ENCODE peak calls at places on chromosomes 3 and 15, in four cellular contexts. N is AG10803, T is lower leg skin, S is neural crest cell. F is an unnamed sample.

GRCh38 chr3:140436421-140436820 is 241.4 kb upstream of the TRIM42 start:
- DNase-seq in N (no peak), T (peak), S (no peak), F (peak)

GRCh38 chr15:80418892-80419537 is 14.8 kb downstream of the ARNT2 start:
- DNase-seq in N (peak), T (no peak), S (peak), F (no peak)

GRCh38 chr3:169865176-169865800 is 4.4 kb downstream of the LRRC31 start:
- DNase-seq in N (no peak), T (no peak), S (no peak), F (no peak)

GRCh38 chr3:133197619-133198018 is 159.4 kb downstream of the TMEM108 start:
- DNase-seq in N (no peak), T (no peak), S (no peak), F (no peak)

GRCh38 chr3:177195242-177195940 is 1.9 kb downstream of the TBL1XR1 start:
- DNase-seq in N (peak), T (no peak), S (no peak), F (no peak)

GRCh38 chr15:31328425-31328998 is 1.9 kb downstream of the KLF13 start:
- DNase-seq in N (peak), T (no peak), S (no peak), F (no peak)

GRCh38 chr15:29124581-29125381 is 144.8 kb downstream of the NSMCE3 start:
- DNase-seq in N (no peak), T (no peak), S (no peak), F (no peak)

GRCh38 chr15:75857886-75858285 is 14.6 kb downstream of the UBE2Q2 start:
- DNase-seq in N (no peak), T (no peak), S (no peak), F (no peak)

GRCh38 chr15:76012021-76012551 is at the start of gene NRG4:
- DNase-seq in N (peak), T (no peak), S (no peak), F (no peak)

GRCh38 chr3:43152649-43153048 is 46.8 kb upstream of the POMGNT2 start:
- DNase-seq in N (no peak), T (no peak), S (no peak), F (no peak)

GRCh38 chr15:97023131-97023844 is 692.8 kb downstream of the NR2F2 start:
- DNase-seq in N (no peak), T (no peak), S (no peak), F (no peak)

GRCh38 chr3:181966387-181966786 is 254.7 kb downstream of the SOX2 start:
- DNase-seq in N (no peak), T (no peak), S (no peak), F (no peak)

GRCh38 chr3:184295771-184296170 is 3.3 kb upstream of the PSMD2 start:
- DNase-seq in N (no peak), T (no peak), S (no peak), F (no peak)

GRCh38 chr3:93931597-93932229 is 42.0 kb downstream of the PROS1 start:
- DNase-seq in N (no peak), T (no peak), S (no peak), F (no peak)

GRCh38 chr3:172315401-172316091 is 132.7 kb downstream of the GHSR start:
- DNase-seq in N (peak), T (no peak), S (no peak), F (no peak)

GRCh38 chr3:101066776-101067175 is 73.6 kb upstream of the ABI3BP start:
- DNase-seq in N (peak), T (no peak), S (no peak), F (no peak)

GRCh38 chr15:90352109-90352893 is at the start of gene ZNF774:
- DNase-seq in N (peak), T (peak), S (peak), F (peak)

GRCh38 chr15:96340611-96341464 is 10.3 kb downstream of the NR2F2 start:
- DNase-seq in N (peak), T (peak), S (peak), F (no peak)

GRCh38 chr3:43288366-43288765 is 2.0 kb downstream of the SNRK start:
- DNase-seq in N (peak), T (no peak), S (no peak), F (no peak)

GRCh38 chr3:48560648-48561018 is 2.9 kb downstream of the UCN2 start:
- DNase-seq in N (no peak), T (no peak), S (no peak), F (no peak)

GRCh38 chr3:96083610-96084009 is 730.8 kb upstream of the EPHA6 start:
- DNase-seq in N (no peak), T (no peak), S (no peak), F (no peak)

GRCh38 chr15:55823191-55823670 is 80.3 kb upstream of the PRTG start:
- DNase-seq in N (peak), T (no peak), S (no peak), F (no peak)

GRCh38 chr15:38683382-38684242 is 119.0 kb upstream of the RASGRP1 start:
- DNase-seq in N (peak), T (no peak), S (peak), F (no peak)

GRCh38 chr3:64088408-64089136 is 65.3 kb upstream of the PSMD6 start:
- DNase-seq in N (no peak), T (no peak), S (no peak), F (no peak)

GRCh38 chr15:40328176-40328575 is 4.7 kb downstream of the INAFM2 start:
- DNase-seq in N (peak), T (no peak), S (no peak), F (no peak)

GRCh38 chr3:128432301-128432897 is 34.3 kb downstream of the DNAJB8 start:
- DNase-seq in N (no peak), T (no peak), S (no peak), F (no peak)

GRCh38 chr15:101024111-101024695 is 105.0 kb downstream of the LRRK1 start:
- DNase-seq in N (no peak), T (peak), S (no peak), F (peak)

GRCh38 chr3:87127286-87127685 is 99.8 kb upstream of the CHMP2B start:
- DNase-seq in N (peak), T (no peak), S (no peak), F (no peak)

GRCh38 chr3:21292971-21293370 is 458.0 kb downstream of the ZNF385D start:
- DNase-seq in N (no peak), T (no peak), S (no peak), F (no peak)

GRCh38 chr3:21294768-21295167 is 456.2 kb downstream of the ZNF385D start:
- DNase-seq in N (peak), T (no peak), S (no peak), F (no peak)

DNA sequence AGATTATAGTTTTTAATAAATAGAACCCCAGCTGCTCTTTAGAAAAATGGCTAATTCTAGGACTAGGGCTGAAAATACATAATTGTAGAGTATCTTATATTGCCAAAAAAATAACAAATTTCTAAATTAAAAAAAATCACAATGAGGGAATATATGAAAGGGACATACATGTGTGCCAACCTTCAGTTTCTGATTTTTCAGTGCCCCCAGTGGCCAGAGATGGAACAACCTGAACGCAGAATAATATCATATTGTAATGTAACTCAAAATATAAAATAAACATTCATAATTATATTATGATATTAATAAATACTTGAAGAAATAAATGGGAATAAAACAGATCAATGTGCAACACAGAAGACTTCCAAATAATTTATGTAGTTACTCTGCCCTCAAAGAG is 460.5 kb downstream of the ZNF385D start:
- DNase-seq in N (no peak), T (no peak), S (no peak), F (no peak)
- TF ChIP-seq CTCF in N (peak), T (no peak), S (peak), F (peak)

DNA sequence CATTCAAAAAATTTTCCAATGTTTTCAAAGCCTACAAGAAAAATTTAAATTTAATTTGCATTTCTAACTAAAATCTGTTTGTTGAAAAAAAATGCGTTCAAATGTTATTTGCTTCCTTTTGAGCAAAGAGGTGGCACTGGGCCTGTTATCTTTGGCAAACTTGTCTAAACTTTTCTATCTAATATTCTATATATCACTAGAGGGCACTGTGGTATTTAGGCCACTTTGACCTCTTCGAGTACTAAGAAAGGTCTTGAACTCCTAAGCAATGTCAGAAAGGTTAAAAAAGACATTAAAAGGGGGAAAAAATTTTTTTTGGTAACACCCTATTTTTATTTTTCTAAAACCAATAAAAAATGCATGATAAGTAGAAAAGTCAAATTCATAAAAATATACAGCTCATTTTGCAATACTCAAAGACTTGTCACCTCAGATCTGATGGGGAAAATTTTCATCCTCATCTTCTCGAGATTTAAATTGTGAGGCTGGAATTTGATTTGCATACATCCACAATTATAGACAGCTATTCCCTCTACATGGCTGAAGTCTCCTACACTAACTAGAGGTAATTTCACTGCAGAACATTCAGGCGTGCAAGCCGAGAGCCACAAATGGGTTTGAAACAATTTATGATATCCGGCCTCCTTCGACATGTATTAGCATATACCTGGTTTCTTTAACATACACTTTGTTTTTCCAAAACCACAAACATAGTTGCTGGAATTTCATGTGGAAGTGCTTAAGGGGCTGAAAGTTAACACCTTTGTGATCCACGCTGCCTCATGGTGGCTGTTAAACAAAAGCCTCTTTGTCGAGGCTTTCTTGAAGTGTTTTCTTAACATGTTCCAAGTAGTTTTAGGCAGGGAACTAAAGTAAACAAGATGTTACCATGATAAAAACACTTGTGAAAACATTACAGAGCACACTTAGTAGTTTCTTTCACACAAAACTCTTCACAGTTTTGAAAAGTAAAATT is 576.4 kb downstream of the FOXP1 start:
- DNase-seq in N (peak), T (no peak), S (no peak), F (no peak)
- TF ChIP-seq CTCF in N (peak), T (no peak), S (peak), F (peak)

GRCh38 chr3:13199899-13200451 is 126.7 kb upstream of the IQSEC1 start:
- DNase-seq in N (no peak), T (no peak), S (no peak), F (no peak)

GRCh38 chr3:13199006-13199776 is 126.0 kb upstream of the IQSEC1 start:
- DNase-seq in N (no peak), T (no peak), S (no peak), F (no peak)

GRCh38 chr3:13202744-13203397 is 129.6 kb upstream of the IQSEC1 start:
- DNase-seq in N (no peak), T (no peak), S (no peak), F (no peak)

GRCh38 chr3:13200465-13200864 is 127.2 kb upstream of the IQSEC1 start:
- DNase-seq in N (no peak), T (no peak), S (no peak), F (no peak)

DNA sequence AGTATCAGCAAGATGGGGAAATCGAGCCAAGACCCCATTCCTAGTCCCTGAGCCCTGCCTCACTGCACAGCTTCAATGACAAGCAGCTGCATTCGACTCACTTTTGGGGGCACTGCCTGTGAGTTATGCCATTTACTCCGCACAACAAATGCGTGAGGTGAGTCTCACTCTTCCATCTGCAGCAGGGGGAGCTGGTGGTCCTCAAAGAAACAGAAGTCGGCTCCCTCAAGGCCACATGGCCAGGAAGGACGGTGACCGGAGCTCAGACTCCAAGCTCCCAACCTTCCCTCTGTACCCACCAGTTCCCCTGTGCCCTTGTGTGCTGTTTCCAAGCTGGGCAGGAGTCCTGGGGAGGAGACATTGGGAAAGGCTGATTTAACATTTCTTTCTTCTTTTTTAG is 127.7 kb upstream of the IQSEC1 start:
- DNase-seq in N (no peak), T (no peak), S (no peak), F (no peak)
- TF ChIP-seq CTCF in N (no peak), T (no peak), S (no peak), F (no peak)

GRCh38 chr3:194339356-194339755 is 11.8 kb downstream of the CPN2 start:
- DNase-seq in N (no peak), T (no peak), S (no peak), F (no peak)
- TF ChIP-seq CTCF in N (no peak), T (no peak), S (peak), F (no peak)